ENCODE peak calls at places on chromosome 22, in six cellular contexts. One of them, this sample, is unnamed.

GRCh38 chr22:49099496-49100124 is 728.1 kb downstream of the BRD1 start:
- DNase-seq in ecto neural progenitor cell: no peak
- DNase-seq in fibroblast of pulmonary artery: no peak
- DNase-seq in HCT116: peak; percentile 45
- DNase-seq in NCI-H1694 treated with DMSO at 0.1 percent for 48 hours: no peak
- DNase-seq in AG04450: no peak
- DNase-seq in this sample: no peak

GRCh38 chr22:47281126-47282106 is 519.0 kb downstream of the TBC1D22A start:
- DNase-seq in HCT116: no peak
- DNase-seq in AG04450: no peak
- DNase-seq in NCI-H1694 treated with DMSO at 0.1 percent for 48 hours: no peak
- DNase-seq in fibroblast of pulmonary artery: peak; percentile 11
- DNase-seq in ecto neural progenitor cell: no peak
- DNase-seq in this sample: no peak

GRCh38 chr22:47693606-47694005 is 931.2 kb downstream of the TBC1D22A start:
- DNase-seq in fibroblast of pulmonary artery: no peak
- DNase-seq in AG04450: no peak
- DNase-seq in NCI-H1694 treated with DMSO at 0.1 percent for 48 hours: no peak
- DNase-seq in HCT116: no peak
- DNase-seq in ecto neural progenitor cell: peak; percentile 15
- DNase-seq in this sample: no peak

GRCh38 chr22:32130464-32130863 is 28.6 kb downstream of the C22orf42 start:
- DNase-seq in fibroblast of pulmonary artery: no peak
- DNase-seq in NCI-H1694 treated with DMSO at 0.1 percent for 48 hours: no peak
- DNase-seq in ecto neural progenitor cell: no peak
- DNase-seq in AG04450: no peak
- DNase-seq in HCT116: no peak
- DNase-seq in this sample: no peak

GRCh38 chr22:49748514-49748913 is 79.2 kb downstream of the BRD1 start:
- DNase-seq in AG04450: no peak
- DNase-seq in NCI-H1694 treated with DMSO at 0.1 percent for 48 hours: no peak
- DNase-seq in fibroblast of pulmonary artery: no peak
- DNase-seq in HCT116: no peak
- DNase-seq in ecto neural progenitor cell: no peak
- DNase-seq in this sample: no peak

GRCh38 chr22:44783091-44783490 is 30.7 kb downstream of the ARHGAP8 start:
- DNase-seq in NCI-H1694 treated with DMSO at 0.1 percent for 48 hours: no peak
- DNase-seq in fibroblast of pulmonary artery: no peak
- DNase-seq in HCT116: no peak
- DNase-seq in AG04450: no peak
- DNase-seq in ecto neural progenitor cell: no peak
- DNase-seq in this sample: no peak

GRCh38 chr22:23305922-23306374 is 125.6 kb downstream of the BCR start:
- DNase-seq in HCT116: no peak
- DNase-seq in NCI-H1694 treated with DMSO at 0.1 percent for 48 hours: no peak
- DNase-seq in AG04450: no peak
- DNase-seq in ecto neural progenitor cell: no peak
- DNase-seq in fibroblast of pulmonary artery: peak; percentile 97
- DNase-seq in this sample: no peak

GRCh38 chr22:28019881-28020861 is 101.1 kb upstream of the PITPNB start:
- DNase-seq in AG04450: no peak
- DNase-seq in NCI-H1694 treated with DMSO at 0.1 percent for 48 hours: peak; percentile 78
- DNase-seq in fibroblast of pulmonary artery: peak; percentile 66
- DNase-seq in ecto neural progenitor cell: peak; percentile 87
- DNase-seq in HCT116: peak; percentile 21
- DNase-seq in this sample: peak; percentile 29

GRCh38 chr22:48752451-48753380 is 1075.0 kb downstream of the BRD1 start:
- DNase-seq in AG04450: no peak
- DNase-seq in fibroblast of pulmonary artery: no peak
- DNase-seq in NCI-H1694 treated with DMSO at 0.1 percent for 48 hours: no peak
- DNase-seq in HCT116: no peak
- DNase-seq in ecto neural progenitor cell: peak; percentile 42
- DNase-seq in this sample: no peak